ENCODE peak calls at places on chromosomes 2 and 18, in ten cellular contexts. L, G, S, V, O, U, H, Y, K and D are unnamed samples.
A peak's percentile ranks its signal among the peaks of the same experiment; 100 is the strongest.

GRCh38 chr2:42303252-42303651 is 57.8 kb downstream of the COX7A2L start:
- DNase-seq in L (no peak), G (no peak), S (no peak), V (peak; percentile 1), O (no peak), U (no peak), H (no peak), Y (no peak), K (no peak), D (no peak)

GRCh38 chr2:66866331-66867037 is 431.6 kb downstream of the MEIS1 start:
- DNase-seq in L (no peak), G (no peak), S (no peak), V (no peak), O (no peak), U (no peak), H (no peak), Y (no peak), K (no peak), D (no peak)

GRCh38 chr18:36335476-36336279 is 38.2 kb downstream of the FHOD3 start:
- DNase-seq in L (no peak), G (no peak), S (no peak), V (no peak), O (no peak), U (no peak), H (no peak), Y (no peak), K (no peak), D (no peak)

GRCh38 chr18:27164905-27165304 is 20.2 kb downstream of the CHST9 start:
- DNase-seq in L (no peak), G (no peak), S (no peak), V (no peak), O (no peak), U (no peak), H (no peak), Y (no peak), K (no peak), D (no peak)

GRCh38 chr2:106956416-106956815 is 70.4 kb upstream of the ST6GAL2 start:
- DNase-seq in L (no peak), G (no peak), S (no peak), V (no peak), O (peak; percentile 49), U (peak; percentile 63), H (no peak), Y (no peak), K (no peak), D (peak; percentile 74)

GRCh38 chr2:68770271-68771111 is 35.9 kb downstream of the ARHGAP25 start:
- DNase-seq in L (no peak), G (no peak), S (no peak), V (no peak), O (no peak), U (no peak), H (no peak), Y (no peak), K (no peak), D (no peak)

GRCh38 chr2:99640568-99641215 is 150.9 kb upstream of the REV1 start:
- DNase-seq in L (no peak), G (no peak), S (no peak), V (no peak), O (no peak), U (no peak), H (no peak), Y (no peak), K (no peak), D (no peak)

GRCh38 chr2:20649586-20650375 is 1.1 kb downstream of the HS1BP3 start:
- DNase-seq in L (no peak), G (no peak), S (no peak), V (no peak), O (no peak), U (no peak), H (no peak), Y (no peak), K (no peak), D (no peak)

GRCh38 chr2:68709421-68709911 is 25.1 kb upstream of the ARHGAP25 start:
- DNase-seq in L (no peak), G (no peak), S (peak; percentile 17), V (peak; percentile 49), O (peak; percentile 62), U (peak; percentile 36), H (peak; percentile 2), Y (no peak), K (no peak), D (peak; percentile 18)

GRCh38 chr18:13011719-13012118 is 20.6 kb downstream of the CEP192 start:
- DNase-seq in L (no peak), G (no peak), S (no peak), V (no peak), O (no peak), U (no peak), H (no peak), Y (no peak), K (no peak), D (no peak)

GRCh38 chr18:49752095-49752457 is 61.3 kb downstream of the ACAA2 start:
- DNase-seq in L (no peak), G (no peak), S (no peak), V (no peak), O (no peak), U (no peak), H (no peak), Y (no peak), K (no peak), D (no peak)